ENCODE peak calls at places on chromosomes 1 and 21, in six cellular contexts. C is IMR-90, V is neuronal stem cell, K is mesenchymal stem cell, Z is trophoblast cell, N is H1. A is an unnamed sample.

GRCh38 chr1:103106426-103107321 is 1.6 kb downstream of the COL11A1 start:
- DNase-seq in C (peak), V (peak), K (peak), Z (peak), N (peak), A (peak)

GRCh38 chr21:33901421-33902288 is 13.9 kb downstream of the ATP5PO start:
- DNase-seq in C (peak), V (no peak), K (peak), Z (peak), N (peak), A (peak)

GRCh38 chr1:239212841-239213240 is 173.5 kb upstream of the CHRM3 start:
- DNase-seq in C (no peak), V (no peak), K (no peak), Z (no peak), N (no peak), A (no peak)

GRCh38 chr1:56452027-56453011 is 127.0 kb downstream of the PLPP3 start:
- DNase-seq in C (no peak), V (no peak), K (no peak), Z (no peak), N (no peak), A (no peak)

GRCh38 chr21:34885125-34885524 is 164.0 kb downstream of the RUNX1 start:
- DNase-seq in C (no peak), V (no peak), K (no peak), Z (no peak), N (no peak), A (no peak)

GRCh38 chr1:18581420-18581880 is 49.2 kb upstream of the PAX7 start:
- DNase-seq in C (no peak), V (no peak), K (no peak), Z (no peak), N (peak), A (peak)

GRCh38 chr1:47561523-47562007 is 123.7 kb downstream of the FOXD2 start:
- DNase-seq in C (no peak), V (no peak), K (peak), Z (peak), N (no peak), A (no peak)

GRCh38 chr1:209614906-209615305 is 31.4 kb downstream of the CAMK1G start:
- DNase-seq in C (no peak), V (no peak), K (no peak), Z (no peak), N (no peak), A (no peak)

GRCh38 chr1:36365310-36365895 is 20.3 kb downstream of the STK40 start:
- DNase-seq in C (peak), V (no peak), K (peak), Z (no peak), N (no peak), A (no peak)

GRCh38 chr1:55039342-55040082 is at the start of gene PCSK9:
- DNase-seq in C (no peak), V (peak), K (peak), Z (no peak), N (peak), A (peak)

GRCh38 chr1:39047374-39048229 is 21.5 kb downstream of the NDUFS5 start:
- DNase-seq in C (peak), V (no peak), K (peak), Z (peak), N (no peak), A (no peak)
- H4K91ac ChIP-seq in C (no peak), V (no peak), K (no peak), Z (no peak), N (no peak), A (no peak)

GRCh38 chr1:114250683-114251572 is 97.3 kb upstream of the SYT6 start:
- DNase-seq in C (no peak), V (no peak), K (no peak), Z (no peak), N (no peak), A (no peak)
- H4K91ac ChIP-seq in C (no peak), V (no peak), K (no peak), Z (no peak), N (no peak), A (no peak)

GRCh38 chr1:40794048-40794447 is 10.5 kb downstream of the KCNQ4 start:
- DNase-seq in C (no peak), V (no peak), K (no peak), Z (no peak), N (no peak), A (no peak)
- H4K91ac ChIP-seq in C (no peak), V (no peak), K (no peak), Z (no peak), N (no peak), A (no peak)

DNA sequence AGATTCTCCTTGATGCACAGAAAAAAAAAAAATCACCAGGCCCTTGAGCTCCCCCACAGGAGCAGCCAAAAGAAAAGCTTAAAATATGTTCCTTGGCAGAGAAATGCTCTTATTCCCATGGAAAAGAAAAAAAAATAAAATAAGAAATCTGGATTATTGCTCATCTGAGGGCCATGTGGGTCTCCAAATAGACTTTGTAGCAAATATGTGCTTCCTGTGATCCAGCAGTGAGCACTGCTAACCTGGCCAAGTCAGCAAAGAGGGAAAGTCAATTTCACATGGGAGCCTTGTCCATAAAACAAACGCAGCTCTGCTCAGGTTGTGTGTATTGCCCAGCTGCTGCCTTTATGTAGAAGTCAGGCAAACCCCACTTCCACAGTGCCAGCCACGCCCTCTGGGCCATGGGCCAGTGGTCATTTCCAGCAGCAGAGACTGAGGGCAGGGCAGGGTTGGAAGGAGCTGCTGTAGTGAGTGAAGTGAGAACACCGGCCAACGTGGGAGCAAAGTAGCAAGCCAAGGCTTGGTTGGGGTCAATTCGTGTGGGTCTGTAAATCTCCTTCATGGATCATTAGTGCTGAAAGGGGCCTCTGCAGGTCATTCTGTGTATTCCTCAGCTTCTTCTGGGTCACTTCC is 174.3 kb downstream of the LYPLAL1 start:
- DNase-seq in C (no peak), V (no peak), K (no peak), Z (no peak), N (no peak), A (no peak)
- H4K91ac ChIP-seq in C (no peak), V (no peak), K (no peak), Z (no peak), N (no peak), A (no peak)

DNA sequence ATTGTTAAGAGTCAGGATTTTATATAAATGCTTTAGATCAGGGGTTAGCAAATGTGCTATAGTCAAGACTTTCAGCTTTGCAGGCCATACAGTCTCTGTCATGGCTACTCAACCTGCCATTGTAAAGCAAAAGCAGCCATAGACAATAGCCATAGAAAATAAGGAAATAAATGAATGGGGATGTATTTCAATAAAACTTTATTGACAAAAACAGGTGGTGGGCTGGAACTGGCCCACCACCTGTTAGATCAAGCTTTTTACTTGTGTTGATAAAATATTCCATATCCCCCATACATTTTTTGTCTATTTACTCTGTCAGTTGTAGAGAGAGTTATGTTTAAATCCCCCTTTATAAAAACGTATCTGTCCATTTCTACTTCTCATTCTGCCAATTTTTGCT is 98.9 kb downstream of the HIVEP3 start:
- DNase-seq in C (no peak), V (no peak), K (no peak), Z (no peak), N (no peak), A (no peak)
- H4K91ac ChIP-seq in C (no peak), V (no peak), K (no peak), Z (no peak), N (no peak), A (no peak)

A was measured in H9.